ENCODE peak calls at places on chromosomes 7 and 10, in ten cellular contexts. Z is nephron progenitor cell, X is mucosa of gallbladder, M is brain microvascular endothelial cell, S is ascending aorta, C is cardiac muscle cell, D is Panc1, O is KBM-7, U is DMS153, J is HS-5. K is an unnamed sample.

GRCh38 chr7:2633538-2634264 is 1.9 kb downstream of the TTYH3 start:
- DNase-seq in Z (no peak), X (peak), J (peak), D (no peak), M (peak), U (no peak), O (peak), S (no peak), C (peak), K (no peak)

GRCh38 chr10:12455774-12456173 is 106.4 kb downstream of the CAMK1D start:
- DNase-seq in O (no peak), U (no peak), M (peak), X (no peak), S (no peak), D (no peak), C (no peak), Z (no peak), J (no peak), K (no peak)

GRCh38 chr10:131167036-131167860 is 144.3 kb downstream of the TCERG1L start:
- DNase-seq in U (no peak), C (no peak), S (no peak), O (no peak), Z (no peak), M (no peak), J (no peak), D (no peak), X (no peak), K (no peak)

GRCh38 chr7:44936322-44936721 is 42.5 kb downstream of the MYO1G start:
- DNase-seq in M (no peak), X (no peak), U (no peak), S (no peak), J (no peak), D (no peak), O (no peak), Z (no peak), C (no peak), K (no peak)

GRCh38 chr7:49580000-49580399 is 193.4 kb upstream of the VWC2 start:
- DNase-seq in X (no peak), D (no peak), U (no peak), O (no peak), C (no peak), M (no peak), S (no peak), J (no peak), Z (no peak), K (no peak)

GRCh38 chr7:66283003-66283920 is 78.1 kb downstream of the TPST1 start:
- DNase-seq in Z (no peak), X (no peak), O (no peak), M (peak), C (peak), S (no peak), D (peak), U (no peak), J (peak), K (no peak)

GRCh38 chr7:51262796-51263519 is 53.7 kb downstream of the COBL start:
- DNase-seq in O (no peak), S (no peak), M (no peak), C (no peak), Z (no peak), X (no peak), D (no peak), J (no peak), U (no peak), K (no peak)

GRCh38 chr10:96673318-96674099 is 46.8 kb downstream of the PIK3AP1 start:
- DNase-seq in O (peak), Z (peak), X (peak), U (peak), J (no peak), M (peak), S (no peak), D (no peak), C (peak), K (no peak)

GRCh38 chr10:5588603-5589002 is 63.8 kb downstream of the CALML3 start:
- DNase-seq in U (no peak), D (no peak), J (no peak), X (no peak), C (no peak), M (no peak), S (no peak), O (no peak), Z (no peak), K (no peak)

GRCh38 chr10:110498982-110499795 is 1.5 kb downstream of the DUSP5 start:
- DNase-seq in J (no peak), D (no peak), U (peak), X (peak), O (peak), M (no peak), Z (peak), S (no peak), C (peak), K (no peak)

GRCh38 chr7:54837761-54838539 is 78.9 kb upstream of the SEC61G start:
- DNase-seq in U (no peak), M (no peak), X (no peak), D (no peak), O (no peak), S (no peak), C (no peak), Z (no peak), J (no peak), K (no peak)

GRCh38 chr10:113958631-113959382 is 84.9 kb upstream of the ADRB1 start:
- DNase-seq in O (no peak), J (peak), M (peak), C (peak), S (no peak), U (peak), X (peak), D (no peak), Z (no peak), K (no peak)

GRCh38 chr10:30827531-30828120 is 198.1 kb upstream of the LYZL2 start:
- DNase-seq in O (no peak), J (no peak), D (no peak), Z (no peak), M (no peak), S (no peak), U (no peak), C (peak), X (no peak), K (no peak)

GRCh38 chr7:30938435-30939316 is 25.1 kb upstream of the GHRHR start:
- DNase-seq in D (peak), U (peak), Z (peak), C (peak), J (peak), S (no peak), X (peak), M (peak), O (peak), K (peak)

GRCh38 chr10:122461367-122461728 is at the start of gene HTRA1:
- DNase-seq in S (no peak), J (no peak), C (peak), X (peak), O (no peak), D (no peak), U (no peak), M (no peak), Z (peak), K (no peak)

GRCh38 chr10:68096913-68097509 is 12.3 kb upstream of the MYPN start:
- DNase-seq in O (no peak), S (no peak), J (peak), M (peak), D (peak), U (no peak), C (peak), Z (no peak), X (peak), K (no peak)

GRCh38 chr10:11430421-11431275 is 180.8 kb downstream of the USP6NL start:
- DNase-seq in M (no peak), C (peak), U (no peak), X (no peak), J (no peak), D (no peak), O (no peak), S (no peak), Z (no peak), K (no peak)

GRCh38 chr7:44333971-44334733 is 8.8 kb upstream of the CAMK2B start:
- DNase-seq in Z (no peak), U (no peak), S (no peak), X (no peak), J (no peak), C (peak), D (no peak), O (no peak), M (no peak), K (no peak)

GRCh38 chr7:87058739-87059524 is 522 bp downstream of the ELAPOR2 start:
- DNase-seq in D (no peak), X (no peak), C (peak), U (no peak), O (peak), S (no peak), J (no peak), M (no peak), Z (no peak), K (no peak)

GRCh38 chr7:115441033-115441432 is 519.1 kb downstream of the MDFIC start:
- DNase-seq in S (no peak), D (no peak), X (no peak), Z (no peak), J (no peak), O (no peak), M (no peak), U (no peak), C (no peak), K (no peak)

GRCh38 chr10:110872145-110872983 is 636 bp downstream of the PDCD4 start:
- DNase-seq in U (peak), M (peak), C (peak), O (peak), Z (peak), S (no peak), X (peak), J (no peak), D (no peak), K (no peak)

GRCh38 chr10:94218496-94219183 is 144.1 kb downstream of the NOC3L start:
- DNase-seq in U (no peak), D (no peak), M (no peak), Z (no peak), X (no peak), J (no peak), C (no peak), S (no peak), O (no peak), K (no peak)

GRCh38 chr10:80493482-80494021 is 39.4 kb downstream of the TSPAN14 start:
- DNase-seq in C (peak), U (no peak), X (no peak), Z (no peak), O (peak), D (no peak), J (no peak), S (no peak), M (peak), K (no peak)